ENCODE peak calls at places on chromosomes 3 and 15, in five cellular contexts. Y is aorta, E is GM23248, W is NCI-H748 treated with DMSO at 0.1 percent for 48 hours, O is C1 segment of cervical spinal cord. B is an unnamed sample.

GRCh38 chr15:67829647-67830504 is 4.6 kb downstream of the SKOR1 start:
- DNase-seq in E (no peak), W (no peak), O (no peak), Y (peak; percentile 65), B (no peak)

GRCh38 chr3:103787164-103787871 is 1352.5 kb downstream of the ZPLD1 start:
- DNase-seq in W (no peak), O (no peak), E (no peak), Y (no peak), B (no peak)

GRCh38 chr3:61649381-61650170 is 88.2 kb downstream of the PTPRG start:
- DNase-seq in O (no peak), E (no peak), Y (no peak), W (no peak), B (no peak)

GRCh38 chr3:126352476-126353454 is 4.4 kb downstream of the KLF15 start:
- DNase-seq in Y (peak; percentile 65), O (no peak), W (no peak), E (peak; percentile 23), B (no peak)

GRCh38 chr15:25171856-25172687 is 217.3 kb downstream of the SNRPN start:
- DNase-seq in Y (peak; percentile 59), O (no peak), E (no peak), W (no peak), B (no peak)

GRCh38 chr15:63176302-63176701 is 13.1 kb upstream of the RAB8B start:
- DNase-seq in W (no peak), E (peak; percentile 68), O (no peak), Y (no peak), B (no peak)

GRCh38 chr3:128521715-128522114 is 28.7 kb upstream of the GATA2 start:
- DNase-seq in Y (no peak), E (no peak), O (no peak), W (no peak), B (no peak)

GRCh38 chr3:186722457-186722856 is 5.3 kb downstream of the KNG1 start:
- DNase-seq in O (no peak), W (no peak), Y (no peak), E (peak; percentile 14), B (peak; percentile 28)

GRCh38 chr3:13600950-13601691 is 52.2 kb downstream of the FBLN2 start:
- DNase-seq in W (no peak), Y (peak; percentile 40), E (peak; percentile 80), O (no peak), B (peak; percentile 71)

GRCh38 chr15:101482526-101483371 is 6.8 kb downstream of the PCSK6 start:
- DNase-seq in W (no peak), E (peak; percentile 46), Y (no peak), O (no peak), B (no peak)

GRCh38 chr15:55267401-55268053 is 22.1 kb downstream of the RAB27A start:
- DNase-seq in O (peak; percentile 26), Y (no peak), W (no peak), E (no peak), B (no peak)

GRCh38 chr3:170226426-170226960 is 4.3 kb downstream of the PRKCI start:
- DNase-seq in Y (no peak), W (no peak), O (no peak), E (peak; percentile 8), B (no peak)

GRCh38 chr3:53821631-53822068 is 24.6 kb downstream of the CHDH start:
- DNase-seq in O (no peak), E (peak; percentile 65), Y (no peak), W (no peak), B (peak; percentile 37)

GRCh38 chr3:154236331-154236730 is 88.0 kb downstream of the DHX36 start:
- DNase-seq in Y (no peak), W (no peak), E (no peak), O (no peak), B (no peak)

GRCh38 chr3:65230251-65231140 is 542.7 kb upstream of the ADAMTS9 start:
- DNase-seq in W (no peak), Y (no peak), O (no peak), E (no peak), B (no peak)

GRCh38 chr3:115922681-115923347 is 299.5 kb downstream of the GAP43 start:
- DNase-seq in W (no peak), E (peak; percentile 56), O (no peak), Y (no peak), B (peak; percentile 47)

GRCh38 chr15:97234841-97235240 is 725.7 kb upstream of the ARRDC4 start:
- DNase-seq in Y (no peak), W (no peak), E (no peak), O (no peak), B (no peak)

GRCh38 chr15:90259524-90259923 is 5.9 kb upstream of the NGRN start:
- DNase-seq in W (no peak), E (no peak), Y (no peak), O (no peak), B (no peak)

GRCh38 chr3:64885055-64885454 is 197.3 kb upstream of the ADAMTS9 start:
- DNase-seq in O (no peak), Y (no peak), E (no peak), W (no peak), B (no peak)

GRCh38 chr3:72487078-72487765 is 361.0 kb downstream of the SHQ1 start:
- DNase-seq in E (peak; percentile 94), W (no peak), Y (peak; percentile 93), O (no peak), B (peak; percentile 95)

GRCh38 chr15:78072080-78072892 is 5.2 kb downstream of the TBC1D2B start:
- DNase-seq in O (peak; percentile 31), W (no peak), E (peak; percentile 81), Y (no peak), B (peak; percentile 50)

GRCh38 chr3:31439888-31440287 is 92.8 kb upstream of the STT3B start:
- DNase-seq in W (no peak), O (no peak), E (no peak), Y (no peak), B (no peak)

GRCh38 chr15:80934761-80935221 is 54.8 kb downstream of the MESD start:
- DNase-seq in E (peak; percentile 60), W (no peak), O (no peak), Y (peak; percentile 69), B (peak; percentile 30)

GRCh38 chr15:40508216-40508615 is 37.4 kb downstream of the CHST14 start:
- DNase-seq in Y (no peak), W (no peak), O (no peak), E (no peak), B (no peak)

GRCh38 chr3:40847571-40847992 is 322.8 kb downstream of the ZNF621 start:
- DNase-seq in Y (no peak), O (no peak), W (no peak), E (no peak), B (peak; percentile 30)

GRCh38 chr3:38270606-38271005 is 5.0 kb downstream of the SLC22A13 start:
- DNase-seq in Y (no peak), W (no peak), E (no peak), O (no peak), B (no peak)

GRCh38 chr3:43699864-43700263 is 9.1 kb downstream of the ABHD5 start:
- DNase-seq in Y (no peak), E (peak; percentile 25), W (no peak), O (no peak), B (no peak)

GRCh38 chr3:52374173-52374572 is 58.1 kb downstream of the DNAH1 start:
- DNase-seq in O (no peak), Y (no peak), E (no peak), W (no peak), B (no peak)

B was measured in AG20443.